ENCODE peak calls at places on chromosomes 13 and 19, in six cellular contexts. W is WTC11, Z is choroid plexus epithelial cell, G is lower leg skin, U is fibroblast of lung, I is esophagus squamous epithelium. F is an unnamed sample.

GRCh38 chr19:7831452-7831851 is 1.4 kb downstream of the EVI5L start:
- DNase-seq in W (peak), U (peak), G (no peak), I (no peak), Z (peak), F (peak)

GRCh38 chr19:18294467-18294864 is 13.0 kb upstream of the JUND start:
- DNase-seq in I (no peak), G (peak), W (peak), U (peak), Z (no peak), F (peak)

GRCh38 chr13:99377641-99378040 is 70.4 kb upstream of the GPR183 start:
- DNase-seq in I (no peak), Z (no peak), G (no peak), U (no peak), W (no peak), F (no peak)

GRCh38 chr19:18607222-18608101 is 863 bp upstream of the CRLF1 start:
- DNase-seq in I (no peak), Z (no peak), G (no peak), U (no peak), W (no peak), F (no peak)

GRCh38 chr13:20526664-20527063 is 1.0 kb upstream of the CRYL1 start:
- DNase-seq in G (no peak), Z (peak), I (no peak), W (no peak), U (peak), F (no peak)

GRCh38 chr13:85419611-85420010 is 379.6 kb downstream of the SLITRK6 start:
- DNase-seq in W (no peak), G (no peak), I (no peak), Z (no peak), U (no peak), F (no peak)

GRCh38 chr13:25059943-25060342 is 36.0 kb upstream of the PABPC3 start:
- DNase-seq in G (no peak), U (no peak), W (no peak), I (no peak), Z (no peak), F (no peak)

GRCh38 chr19:11421607-11422098 is 2.5 kb upstream of the RGL3 start:
- DNase-seq in W (peak), Z (no peak), I (no peak), U (no peak), G (no peak), F (peak)

GRCh38 chr19:57324992-57325391 is 4.7 kb downstream of the ZNF543 start:
- DNase-seq in Z (no peak), W (no peak), U (no peak), I (no peak), G (no peak), F (no peak)

GRCh38 chr13:113216165-113217056 is 7.0 kb downstream of the CUL4A start:
- DNase-seq in Z (peak), U (peak), W (no peak), I (no peak), G (no peak), F (no peak)

GRCh38 chr13:40596484-40596883 is 70.0 kb downstream of the FOXO1 start:
- DNase-seq in I (no peak), G (no peak), U (no peak), W (no peak), Z (no peak), F (no peak)

GRCh38 chr19:18539372-18539771 is 4.0 kb downstream of the FKBP8 start:
- DNase-seq in G (no peak), Z (no peak), I (no peak), U (no peak), W (no peak), F (no peak)

GRCh38 chr19:28218728-28219127 is 994.2 kb downstream of the UQCRFS1 start:
- DNase-seq in U (no peak), I (no peak), G (no peak), Z (no peak), W (no peak), F (no peak)

GRCh38 chr19:10517361-10517759 is at the start of gene S1PR5:
- DNase-seq in Z (no peak), U (no peak), G (no peak), I (no peak), W (peak), F (peak)

GRCh38 chr19:33376931-33377557 is 3.5 kb downstream of the CEBPG start:
- DNase-seq in U (no peak), G (peak), W (no peak), I (no peak), Z (no peak), F (no peak)

GRCh38 chr13:44331446-44331845 is 42.2 kb upstream of the SERP2 start:
- DNase-seq in W (no peak), Z (peak), I (no peak), G (no peak), U (peak), F (no peak)

GRCh38 chr19:19606021-19606420 is 12.5 kb downstream of the PBX4 start:
- DNase-seq in I (no peak), Z (no peak), G (no peak), W (no peak), U (peak), F (peak)

GRCh38 chr13:114341003-114341777 is 26.9 kb downstream of the CHAMP1 start:
- DNase-seq in W (no peak), G (no peak), U (no peak), Z (no peak), I (no peak), F (no peak)

GRCh38 chr19:30690935-30691505 is 318.8 kb downstream of the ZNF536 start:
- DNase-seq in G (peak), W (peak), I (no peak), U (no peak), Z (no peak), F (peak)

GRCh38 chr13:78764665-78765064 is 105.7 kb upstream of the OBI1 start:
- DNase-seq in G (no peak), Z (no peak), U (no peak), W (peak), I (no peak), F (no peak)

GRCh38 chr13:44746690-44747089 is 170.6 kb upstream of the TSC22D1 start:
- DNase-seq in I (no peak), W (no peak), G (no peak), Z (no peak), U (peak), F (no peak)

GRCh38 chr19:58325623-58326022 is 1.2 kb upstream of the ZSCAN22 start:
- DNase-seq in G (no peak), U (peak), Z (peak), W (no peak), I (no peak), F (no peak)

GRCh38 chr13:64471916-64472315 is 2758.2 kb downstream of the PCDH9 start:
- DNase-seq in Z (peak), U (peak), G (no peak), I (no peak), W (no peak), F (no peak)

GRCh38 chr19:4077800-4078683 is 11.3 kb upstream of the ZBTB7A start:
- DNase-seq in Z (no peak), W (peak), I (no peak), G (no peak), U (no peak), F (no peak)

GRCh38 chr13:110505594-110505993 is 55.9 kb downstream of the RAB20 start:
- DNase-seq in W (no peak), Z (no peak), I (no peak), U (no peak), G (no peak), F (no peak)

GRCh38 chr19:5448374-5448773 is 6.8 kb upstream of the ZNRF4 start:
- DNase-seq in G (no peak), W (no peak), I (no peak), Z (no peak), U (no peak), F (no peak)

GRCh38 chr19:54674021-54674617 is 11.3 kb downstream of the LILRB4 start:
- DNase-seq in W (no peak), I (no peak), Z (peak), U (no peak), G (no peak), F (no peak)

GRCh38 chr19:45104658-45105384 is 11.8 kb downstream of the PPP1R37 start:
- DNase-seq in W (no peak), Z (no peak), U (no peak), I (no peak), G (no peak), F (no peak)

GRCh38 chr19:50662442-50663279 is 13.4 kb downstream of the C19orf81 start:
- DNase-seq in G (no peak), I (no peak), Z (no peak), U (no peak), W (no peak), F (no peak)

GRCh38 chr19:50664204-50664603 is 15.0 kb downstream of the C19orf81 start:
- DNase-seq in W (no peak), I (no peak), G (no peak), U (no peak), Z (no peak), F (no peak)

GRCh38 chr19:50661675-50662441 is 12.6 kb downstream of the C19orf81 start:
- DNase-seq in Z (no peak), G (no peak), I (no peak), U (no peak), W (no peak), F (no peak)

GRCh38 chr19:50661087-50661486 is 11.8 kb downstream of the C19orf81 start:
- DNase-seq in U (no peak), W (no peak), G (no peak), Z (no peak), I (no peak), F (no peak)

DNA sequence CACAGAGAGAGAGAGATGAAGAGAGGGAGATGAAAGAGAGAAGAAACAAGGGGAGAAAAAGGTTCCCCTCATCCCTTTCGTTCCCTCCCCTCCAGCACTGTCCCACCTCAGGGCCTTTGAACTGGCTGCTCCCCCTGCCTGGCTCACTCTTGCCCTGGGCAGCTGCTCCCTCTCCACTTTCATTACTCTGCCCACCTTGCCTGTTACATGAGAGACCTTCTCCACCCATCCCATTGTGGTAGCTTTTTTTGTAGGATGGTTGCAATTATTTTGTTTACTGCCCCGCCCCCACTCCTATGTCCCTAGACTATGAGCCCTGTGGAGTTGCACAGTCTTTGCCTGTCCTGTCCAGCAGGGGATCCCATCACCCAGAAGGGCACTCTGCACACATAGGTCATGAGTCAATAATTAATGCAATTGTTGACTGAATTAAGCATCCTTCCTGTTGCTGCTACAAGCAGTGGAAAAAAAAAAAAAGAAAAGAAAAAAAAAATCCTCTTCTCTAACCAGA is 14.1 kb downstream of the C19orf81 start:
- DNase-seq in Z (no peak), G (no peak), W (no peak), U (no peak), I (no peak), F (no peak)
- TF ChIP-seq CTCF in Z (no peak), G (no peak), W (no peak), U (no peak), I (no peak), F (peak)

DNA sequence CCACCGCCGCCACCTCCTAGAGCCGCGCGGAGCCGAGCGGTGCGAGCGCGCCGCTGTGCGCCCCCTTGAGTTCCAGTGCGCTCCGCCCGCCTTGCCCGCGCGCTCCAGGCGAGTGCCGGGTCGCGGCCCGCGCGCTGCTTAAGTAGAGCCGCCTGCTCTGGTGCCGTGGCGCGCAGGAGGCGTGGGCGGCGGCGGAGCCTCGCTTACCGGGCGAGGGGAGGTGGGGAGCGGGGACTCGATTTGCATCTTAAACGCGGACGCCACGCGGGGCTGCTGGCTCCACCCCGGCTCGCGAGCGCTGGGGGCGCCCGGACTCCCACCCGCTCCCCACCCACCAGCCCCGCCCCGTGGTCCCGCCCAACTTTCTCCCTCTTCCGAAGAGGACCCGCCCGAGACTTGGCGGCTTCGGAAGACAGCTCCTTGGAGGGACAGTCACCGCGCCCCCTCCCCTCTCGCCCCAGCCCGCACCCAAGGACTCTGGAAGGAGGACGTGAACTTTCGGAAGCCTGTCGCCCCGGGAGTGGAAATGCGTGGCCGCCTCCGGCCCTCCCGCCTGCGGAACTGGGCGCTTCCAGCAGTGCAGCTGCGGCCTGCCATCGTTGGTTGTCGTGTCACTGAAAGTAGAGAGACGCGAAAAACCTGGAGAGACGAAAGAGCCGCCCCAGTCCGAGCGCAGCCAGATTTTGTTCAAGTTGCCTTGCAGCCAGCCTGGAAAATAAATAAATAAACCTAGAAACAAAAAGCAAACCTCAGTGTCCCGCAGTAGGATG is at the start of gene KCTD12:
- DNase-seq in Z (peak), U (peak), I (peak), W (peak), G (peak), F (peak)
- TF ChIP-seq CTCF in Z (peak), U (peak), I (peak), W (no peak), G (no peak), F (peak)

GRCh38 chr13:86946734-86947133 is 724.4 kb upstream of the SLITRK5 start:
- DNase-seq in U (no peak), I (no peak), Z (no peak), W (no peak), G (no peak), F (no peak)
- TF ChIP-seq CTCF in U (no peak), I (no peak), Z (no peak), W (no peak), G (no peak), F (no peak)

DNA sequence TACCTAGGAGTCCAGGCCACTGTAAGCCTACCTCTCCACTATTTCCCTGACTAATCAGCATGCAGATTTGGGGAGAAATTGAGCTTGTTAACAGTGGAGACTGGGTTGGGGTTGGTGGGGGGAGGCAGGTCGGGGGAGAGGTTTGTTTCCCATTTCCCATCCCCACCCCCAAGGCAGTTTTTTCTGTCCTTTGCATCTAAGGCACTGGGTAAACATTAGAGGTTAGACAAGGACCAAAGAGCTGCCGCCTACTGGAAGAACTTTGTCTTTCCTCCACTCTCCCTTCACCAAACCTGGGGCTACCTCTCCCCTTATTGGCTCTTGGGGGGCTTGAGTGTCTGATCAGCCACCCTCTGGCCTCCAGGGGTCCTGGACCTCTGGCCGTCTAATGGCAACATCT is 953 bp downstream of the KCNN4 start:
- DNase-seq in G (no peak), I (no peak), U (no peak), Z (no peak), W (no peak), F (no peak)
- TF ChIP-seq CTCF in G (no peak), I (no peak), U (no peak), Z (peak), W (no peak), F (no peak)

DNA sequence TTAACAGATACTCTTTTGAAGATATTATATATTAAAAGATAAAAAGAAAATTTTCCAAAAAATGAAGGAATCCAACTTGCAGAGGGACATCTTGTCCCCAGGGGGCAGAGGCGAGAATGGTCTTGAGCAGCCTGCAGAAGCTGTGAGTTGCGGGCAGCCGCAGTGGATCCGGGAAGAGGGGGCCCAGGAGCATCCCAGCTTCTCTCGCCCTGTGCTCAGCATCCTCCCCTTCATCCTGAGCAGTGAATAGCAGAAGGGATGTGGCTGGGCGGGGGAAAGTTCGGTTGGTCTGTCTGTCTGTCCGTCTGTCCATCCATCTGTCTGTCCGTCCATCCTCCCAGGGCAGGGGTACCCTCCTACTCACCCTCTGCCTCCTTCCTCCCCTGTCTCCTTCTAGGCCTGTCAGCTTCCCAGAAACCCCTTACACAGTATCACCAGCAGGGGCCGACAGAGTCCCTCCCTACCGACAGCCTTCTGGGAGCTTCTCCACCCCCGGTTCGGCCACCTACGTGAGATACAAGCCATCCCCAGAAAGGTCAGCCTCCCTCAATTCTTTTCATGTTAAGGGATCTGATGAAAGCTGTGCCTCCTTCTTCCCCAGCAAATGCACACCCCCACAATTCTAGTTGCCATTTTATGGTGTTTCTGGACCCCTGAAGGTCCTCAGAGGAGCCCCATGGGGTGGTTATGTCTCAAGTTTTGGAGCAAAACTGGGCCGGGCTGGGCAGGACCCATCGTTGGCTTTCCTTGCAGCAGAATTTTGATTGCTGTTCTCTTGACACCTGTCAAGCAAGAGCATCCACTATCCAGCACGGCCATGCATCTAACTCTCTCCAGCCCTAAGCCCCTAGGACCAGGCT is 81.6 kb downstream of the DPF1 start:
- DNase-seq in I (no peak), Z (peak), U (peak), W (peak), G (no peak), F (peak)
- TF ChIP-seq CTCF in I (peak), Z (peak), U (peak), W (peak), G (no peak), F (peak)

DNA sequence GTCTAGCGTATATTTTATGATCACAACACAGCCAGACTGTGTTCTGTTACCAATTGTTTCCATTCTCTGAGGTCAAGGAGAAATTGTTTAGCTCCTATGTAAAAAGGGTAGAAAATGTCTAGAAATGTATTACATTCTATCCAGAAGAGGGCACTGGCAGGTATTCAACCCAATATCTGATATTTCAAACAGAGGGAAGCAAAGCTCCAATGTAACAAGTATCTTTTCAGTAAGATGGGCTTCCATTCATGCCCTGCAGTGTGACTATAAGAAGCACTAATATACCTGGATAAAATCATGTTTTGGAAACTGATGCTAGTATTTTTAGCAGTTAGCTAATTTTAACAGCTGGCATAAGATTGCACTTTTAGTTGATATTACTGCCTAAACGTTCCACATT is 312.7 kb downstream of the FGF14 start:
- DNase-seq in W (no peak), I (no peak), Z (peak), G (no peak), U (no peak), F (no peak)
- TF ChIP-seq CTCF in W (no peak), I (no peak), Z (peak), G (no peak), U (peak), F (no peak)

GRCh38 chr19:35476149-35476548 is 14.1 kb downstream of the KRTDAP start:
- DNase-seq in U (no peak), Z (no peak), G (no peak), W (peak), I (no peak), F (no peak)
- TF ChIP-seq CTCF in U (no peak), Z (peak), G (no peak), W (peak), I (no peak), F (peak)

GRCh38 chr13:76991796-76992547 is at the start of gene CLN5:
- DNase-seq in G (peak), W (peak), I (peak), U (peak), Z (peak), F (peak)
- TF ChIP-seq CTCF in G (no peak), W (no peak), I (peak), U (no peak), Z (no peak), F (peak)

DNA sequence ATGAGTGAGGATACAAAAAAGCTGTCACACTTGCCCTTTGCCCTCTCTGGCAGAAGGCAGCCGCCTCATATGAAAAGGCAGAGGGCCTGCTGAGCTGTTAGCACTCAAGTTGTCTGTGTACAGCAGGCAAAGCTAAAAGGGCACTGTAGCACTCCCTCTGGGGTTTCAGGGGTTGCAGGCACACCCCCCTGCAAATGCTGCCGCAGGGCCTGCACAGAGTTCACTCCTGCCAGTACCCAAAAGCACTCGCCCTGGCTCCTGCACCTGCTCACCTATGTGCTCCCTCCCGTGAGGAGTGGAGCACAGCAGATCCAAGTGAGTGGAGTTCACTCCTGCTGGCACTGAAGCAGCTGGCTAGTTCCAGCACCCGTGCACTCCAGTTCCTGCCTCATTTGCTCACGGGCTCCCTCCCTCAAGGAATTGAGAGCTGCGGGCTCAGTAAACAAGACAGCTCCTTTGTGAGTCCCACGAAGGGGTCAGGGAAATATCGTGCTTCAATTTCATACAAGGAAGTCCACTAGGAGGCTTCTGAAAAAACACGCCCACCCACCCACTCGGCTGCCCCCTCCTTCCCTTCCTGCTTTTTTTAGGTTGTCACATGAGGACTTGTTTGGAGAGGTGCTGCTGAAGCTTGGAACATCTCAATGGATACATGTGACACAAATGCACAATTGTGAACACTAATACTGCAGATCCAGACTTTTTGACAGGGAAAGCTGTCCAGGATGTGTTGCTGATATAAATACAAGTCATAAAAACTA is 9.9 kb upstream of the RCBTB2 start:
- DNase-seq in Z (peak), G (peak), I (no peak), U (peak), W (peak), F (peak)
- TF ChIP-seq CTCF in Z (peak), G (no peak), I (no peak), U (no peak), W (no peak), F (no peak)